ENCODE peak calls at places on chromosomes 1 and 21, in eight cellular contexts. Q is effector memory CD4-positive, alpha-beta T cell; O is transverse colon; X is cardiac muscle cell; V is lower lobe of right lung; Z is SJSA1; M is left lung; B is CD8-positive, alpha-beta memory T cell. J is an unnamed sample.
A peak's percentile ranks its signal among the peaks of the same experiment; 100 is the strongest.

GRCh38 chr1:27566462-27567182 is 37.3 kb downstream of the AHDC1 start:
- DNase-seq in Q (no peak), O (no peak), X (no peak), V (no peak), Z (no peak), M (no peak), B (no peak), J (no peak)

GRCh38 chr1:2346691-2347408 is 44.5 kb downstream of the MORN1 start:
- DNase-seq in Q (no peak), O (no peak), X (no peak), V (peak; percentile 20), Z (no peak), M (peak; percentile 51), B (no peak), J (peak; percentile 5)

GRCh38 chr1:25046194-25046532 is 116.1 kb upstream of the RUNX3 start:
- DNase-seq in Q (no peak), O (no peak), X (no peak), V (no peak), Z (no peak), M (no peak), B (no peak), J (no peak)

GRCh38 chr21:44514746-44515358 is 25.1 kb downstream of the KRTAP10-1 start:
- DNase-seq in Q (no peak), O (no peak), X (no peak), V (no peak), Z (no peak), M (peak; percentile 48), B (no peak), J (no peak)

GRCh38 chr1:160885080-160885479 is at the start of gene ITLN1:
- DNase-seq in Q (no peak), O (no peak), X (no peak), V (no peak), Z (no peak), M (no peak), B (no peak), J (no peak)

GRCh38 chr1:77282866-77283539 is 1.2 kb downstream of the AK5 start:
- DNase-seq in Q (no peak), O (no peak), X (peak; percentile 15), V (no peak), Z (no peak), M (peak; percentile 49), B (no peak), J (no peak)

GRCh38 chr1:1340185-1340584 is 9.0 kb downstream of the DVL1 start:
- DNase-seq in Q (no peak), O (no peak), X (no peak), V (no peak), Z (no peak), M (no peak), B (no peak), J (no peak)

GRCh38 chr21:44954281-44954771 is 14.5 kb downstream of the SLX9 start:
- DNase-seq in Q (no peak), O (no peak), X (no peak), V (peak; percentile 36), Z (no peak), M (peak; percentile 54), B (no peak), J (no peak)

GRCh38 chr1:5915587-5916571 is 76.3 kb downstream of the NPHP4 start:
- DNase-seq in Q (no peak), O (no peak), X (peak; percentile 20), V (no peak), Z (no peak), M (no peak), B (no peak), J (peak; percentile 37)

GRCh38 chr1:9892563-9893528 is 17.2 kb downstream of the CTNNBIP1 start:
- DNase-seq in Q (no peak), O (peak; percentile 17), X (no peak), V (no peak), Z (peak; percentile 68), M (no peak), B (no peak), J (peak; percentile 61)

GRCh38 chr1:72635719-72636118 is 353.4 kb upstream of the NEGR1 start:
- DNase-seq in Q (no peak), O (no peak), X (no peak), V (no peak), Z (no peak), M (no peak), B (no peak), J (no peak)

GRCh38 chr1:7177438-7178126 is 392.3 kb downstream of the CAMTA1 start:
- DNase-seq in Q (no peak), O (no peak), X (no peak), V (no peak), Z (no peak), M (no peak), B (no peak), J (no peak)

DNA sequence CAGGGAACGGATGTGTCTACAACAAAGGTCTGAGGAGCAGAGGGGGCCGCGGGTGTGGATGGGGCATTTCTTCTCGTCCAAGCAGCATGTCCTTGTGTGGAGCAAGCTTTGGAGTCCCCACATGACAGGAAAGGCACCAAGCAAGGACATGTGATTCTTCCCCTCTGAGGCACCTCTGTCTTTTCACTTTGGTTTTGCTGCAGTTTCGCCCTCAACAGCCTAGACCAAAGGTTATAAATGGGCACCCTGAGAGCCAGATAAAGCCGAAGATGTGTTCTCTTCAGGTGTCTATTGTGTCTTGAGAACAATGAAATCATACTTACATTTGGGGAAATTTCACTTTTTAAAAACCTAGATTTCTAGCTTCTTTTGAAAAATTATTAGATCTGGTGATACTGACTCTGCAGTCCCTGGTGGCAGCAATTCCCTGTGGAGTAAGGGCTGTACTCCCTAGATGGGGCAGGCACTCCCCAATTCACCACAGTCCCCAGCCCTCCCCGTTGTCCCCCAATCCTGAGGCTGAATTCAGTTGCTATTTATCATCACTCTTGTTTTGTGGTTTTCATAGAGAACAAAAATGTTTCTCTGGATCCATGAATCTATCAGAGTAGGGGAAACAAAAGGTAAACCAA is 28.8 kb upstream of the IKBKE start:
- DNase-seq in Q (no peak), O (no peak), X (no peak), V (no peak), Z (no peak), M (no peak), B (no peak), J (no peak)
- H3K36me3 ChIP-seq in Q (no peaks in the 10 kb centered on the region), O (no peaks in the 10 kb centered on the region), X (peaks cover 21% of the 10 kb centered on the region), V (peaks cover 100% of the 10 kb centered on the region), Z (peaks cover 76% of the 10 kb centered on the region), M (no peaks in the 10 kb centered on the region), B (no peaks in the 10 kb centered on the region), J (peaks cover 66% of the 10 kb centered on the region)

GRCh38 chr1:243257189-243257588 is 1.3 kb downstream of the SDCCAG8 start:
- DNase-seq in Q (no peak), O (no peak), X (no peak), V (no peak), Z (no peak), M (no peak), B (no peak), J (no peak)
- H3K4me3 ChIP-seq in Q (no peak overlapping the region), O (no peak overlapping the region), X (peak overlapping the region; percentile 51), V (peak overlapping the region; percentile 81), Z (no peak overlapping the region), M (peak overlapping the region; percentile 86), B (no peak overlapping the region), J (no peak overlapping the region)

GRCh38 chr1:51790385-51790784 is 88.1 kb downstream of the NRDC start:
- DNase-seq in Q (no peak), O (no peak), X (no peak), V (no peak), Z (no peak), M (no peak), B (no peak), J (no peak)
- H3K36me3 ChIP-seq in Q (peaks cover 85% of the 10 kb centered on the region), O (no peaks in the 10 kb centered on the region), X (peaks cover 70% of the 10 kb centered on the region), V (peaks cover 99% of the 10 kb centered on the region), Z (peaks cover 99% of the 10 kb centered on the region), M (no peaks in the 10 kb centered on the region), B (peaks cover 81% of the 10 kb centered on the region), J (peaks cover 97% of the 10 kb centered on the region)

GRCh38 chr1:98898901-98899300 is 105.8 kb downstream of the PLPPR5 start:
- DNase-seq in Q (no peak), O (no peak), X (no peak), V (no peak), Z (no peak), M (no peak), B (no peak), J (no peak)
- H3K4me3 ChIP-seq in Q (no peak overlapping the region), O (no peak overlapping the region), X (no peak overlapping the region), V (no peak overlapping the region), Z (no peak overlapping the region), M (no peak overlapping the region), B (no peak overlapping the region), J (no peak overlapping the region)

GRCh38 chr1:32224285-32224684 is 2.1 kb downstream of the EIF3I start:
- DNase-seq in Q (no peak), O (no peak), X (no peak), V (no peak), Z (no peak), M (no peak), B (no peak), J (no peak)
- H3K36me3 ChIP-seq in Q (peaks cover 21% of the 10 kb centered on the region), O (no peaks in the 10 kb centered on the region), X (peaks cover 20% of the 10 kb centered on the region), V (peaks cover 58% of the 10 kb centered on the region), Z (peaks cover 80% of the 10 kb centered on the region), M (no peaks in the 10 kb centered on the region), B (peaks cover 32% of the 10 kb centered on the region), J (peaks cover 41% of the 10 kb centered on the region)

GRCh38 chr1:156378557-156378956 is 9.5 kb downstream of the RHBG start:
- DNase-seq in Q (no peak), O (no peak), X (no peak), V (no peak), Z (no peak), M (no peak), B (no peak), J (no peak)
- H3K4me3 ChIP-seq in Q (no peak overlapping the region), O (no peak overlapping the region), X (no peak overlapping the region), V (no peak overlapping the region), Z (no peak overlapping the region), M (no peak overlapping the region), B (no peak overlapping the region), J (no peak overlapping the region)

DNA sequence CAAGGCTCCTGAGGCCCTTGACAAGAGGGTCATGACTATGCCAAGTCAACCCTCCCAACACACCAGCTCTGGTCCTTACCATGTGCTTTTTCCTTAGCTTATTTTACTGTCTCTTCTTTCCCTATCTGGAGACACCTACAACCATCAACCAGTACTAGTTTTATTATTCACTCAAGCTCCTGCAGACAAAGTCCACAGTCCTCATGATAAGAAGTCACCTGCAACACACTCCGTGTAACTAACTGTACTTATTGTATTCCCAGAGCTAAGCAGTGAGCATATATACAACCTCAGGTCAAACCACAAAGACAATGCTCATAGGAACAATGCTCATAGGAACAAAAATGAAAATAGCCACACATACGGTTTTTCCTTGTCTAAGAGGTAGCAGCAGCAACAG is 15.3 kb downstream of the PABPC4 start:
- DNase-seq in Q (no peak), O (no peak), X (no peak), V (no peak), Z (no peak), M (no peak), B (no peak), J (no peak)
- H3K36me3 ChIP-seq in Q (peaks cover 62% of the 10 kb centered on the region), O (peaks cover 7% of the 10 kb centered on the region), X (peaks cover 57% of the 10 kb centered on the region), V (peaks cover 65% of the 10 kb centered on the region), Z (peaks cover 80% of the 10 kb centered on the region), M (peaks cover 4% of the 10 kb centered on the region), B (peaks cover 60% of the 10 kb centered on the region), J (peaks cover 86% of the 10 kb centered on the region)

GRCh38 chr1:197096137-197096536 is 29.1 kb upstream of the F13B start:
- DNase-seq in Q (no peak), O (no peak), X (peak; percentile 4), V (no peak), Z (no peak), M (no peak), B (no peak), J (no peak)
- H3K4me3 ChIP-seq in Q (no peak overlapping the region), O (no peak overlapping the region), X (no peak overlapping the region), V (no peak overlapping the region), Z (no peak overlapping the region), M (no peak overlapping the region), B (no peak overlapping the region), J (no peak overlapping the region)